ENCODE peak calls at places on chromosomes 16 and 17, in eight cellular contexts. K is GDM1; H is NCI-H69; C is COR-L47; I is fibroblast of pulmonary artery; U is fibroblast of the aortic adventitia; V is effector memory CD4-positive, alpha-beta T cell; T is NCI-H1930. M is an unnamed sample.

GRCh38 chr16:79261461-79261860 is 339.1 kb downstream of the MAF start:
- DNase-seq in K (peak; percentile 4), H (peak; percentile 49), C (no peak), I (no peak), U (no peak), V (no peak), T (no peak), M (peak; percentile 7)

GRCh38 chr16:23114131-23114904 is 34.9 kb downstream of the USP31 start:
- DNase-seq in K (no peak), H (peak; percentile 87), C (peak; percentile 79), I (no peak), U (no peak), V (no peak), T (no peak), M (no peak)

GRCh38 chr16:57688487-57688986 is 6.1 kb upstream of the DRC7 start:
- DNase-seq in K (no peak), H (no peak), C (no peak), I (no peak), U (no peak), V (no peak), T (no peak), M (no peak)

GRCh38 chr17:29257756-29258155 is 11.1 kb downstream of the CRYBA1 start:
- DNase-seq in K (no peak), H (no peak), C (no peak), I (peak; percentile 68), U (peak; percentile 66), V (no peak), T (no peak), M (no peak)

GRCh38 chr16:29678691-29679267 is at the start of gene QPRT:
- DNase-seq in K (peak; percentile 27), H (peak; percentile 64), C (no peak), I (peak; percentile 57), U (peak; percentile 30), V (no peak), T (no peak), M (peak; percentile 58)

GRCh38 chr16:78655481-78656114 is 556.1 kb downstream of the WWOX start:
- DNase-seq in K (no peak), H (no peak), C (no peak), I (no peak), U (no peak), V (no peak), T (no peak), M (no peak)

GRCh38 chr17:59845595-59846390 is 47.0 kb downstream of the TUBD1 start:
- DNase-seq in K (no peak), H (peak; percentile 99), C (peak; percentile 51), I (peak; percentile 81), U (peak; percentile 88), V (no peak), T (peak; percentile 58), M (peak; percentile 100)

GRCh38 chr16:31193874-31194273 is 8.7 kb downstream of the PYCARD start:
- DNase-seq in K (no peak), H (no peak), C (no peak), I (no peak), U (no peak), V (no peak), T (no peak), M (no peak)

GRCh38 chr16:17939052-17939673 is 397.4 kb downstream of the NPIPA8 start:
- DNase-seq in K (no peak), H (no peak), C (no peak), I (no peak), U (no peak), V (no peak), T (no peak), M (no peak)

GRCh38 chr17:10130733-10131132 is 67.7 kb downstream of the GAS7 start:
- DNase-seq in K (no peak), H (no peak), C (no peak), I (no peak), U (no peak), V (no peak), T (no peak), M (no peak)

GRCh38 chr17:58873926-58874325 is 118.3 kb downstream of the PPM1E start:
- DNase-seq in K (no peak), H (no peak), C (no peak), I (no peak), U (no peak), V (no peak), T (no peak), M (no peak)

GRCh38 chr17:35063514-35064223 is at the start of gene RFFL:
- DNase-seq in K (peak; percentile 81), H (peak; percentile 99), C (peak; percentile 88), I (peak; percentile 98), U (peak; percentile 97), V (peak; percentile 80), T (peak; percentile 42), M (peak; percentile 85)

GRCh38 chr17:18267927-18268711 is 7.7 kb downstream of the MIEF2 start:
- DNase-seq in K (no peak), H (no peak), C (no peak), I (peak; percentile 16), U (peak; percentile 37), V (no peak), T (no peak), M (no peak)

GRCh38 chr17:64531955-64532371 is 25.2 kb downstream of the CEP95 start:
- DNase-seq in K (no peak), H (no peak), C (no peak), I (no peak), U (peak; percentile 86), V (no peak), T (no peak), M (no peak)

GRCh38 chr16:64012166-64012565 is 1109.7 kb downstream of the CDH11 start:
- DNase-seq in K (no peak), H (no peak), C (no peak), I (peak; percentile 3), U (peak; percentile 2), V (no peak), T (no peak), M (no peak)

GRCh38 chr16:72763927-72764628 is 283.9 kb downstream of the ZFHX3 start:
- DNase-seq in K (no peak), H (peak; percentile 83), C (no peak), I (no peak), U (no peak), V (no peak), T (no peak), M (no peak)

GRCh38 chr16:15682105-15682570 is 32.1 kb downstream of the NDE1 start:
- DNase-seq in K (peak; percentile 9), H (peak; percentile 23), C (peak; percentile 1), I (peak; percentile 83), U (peak; percentile 73), V (no peak), T (no peak), M (peak; percentile 47)

GRCh38 chr17:78166416-78166815 is 2.0 kb upstream of the SYNGR2 start:
- DNase-seq in K (no peak), H (peak; percentile 59), C (no peak), I (no peak), U (no peak), V (no peak), T (no peak), M (peak; percentile 29)

GRCh38 chr17:21419299-21420239 is 43.4 kb downstream of the KCNJ12 start:
- DNase-seq in K (no peak), H (no peak), C (no peak), I (no peak), U (no peak), V (no peak), T (no peak), M (no peak)

GRCh38 chr17:48429638-48430586 is at the start of gene SKAP1:
- DNase-seq in K (no peak), H (peak; percentile 42), C (no peak), I (no peak), U (no peak), V (peak; percentile 55), T (no peak), M (no peak)

GRCh38 chr16:280005-280421 is 378 bp upstream of the ARHGDIG start:
- DNase-seq in K (no peak), H (peak; percentile 51), C (no peak), I (no peak), U (no peak), V (no peak), T (no peak), M (no peak)

GRCh38 chr16:47574091-47575054 is 113.2 kb downstream of the PHKB start:
- DNase-seq in K (no peak), H (peak; percentile 33), C (no peak), I (peak; percentile 50), U (peak; percentile 48), V (no peak), T (no peak), M (no peak)

GRCh38 chr16:75085556-75085955 is 31.0 kb downstream of the LDHD start:
- DNase-seq in K (no peak), H (no peak), C (no peak), I (no peak), U (no peak), V (no peak), T (no peak), M (no peak)

GRCh38 chr17:63358111-63358839 is 87.8 kb downstream of the CYB561 start:
- DNase-seq in K (no peak), H (no peak), C (no peak), I (peak; percentile 82), U (peak; percentile 90), V (no peak), T (no peak), M (no peak)

GRCh38 chr16:50313596-50314483 is 47.5 kb downstream of the ADCY7 start:
- DNase-seq in K (no peak), H (no peak), C (no peak), I (peak; percentile 79), U (peak; percentile 58), V (no peak), T (no peak), M (no peak)

GRCh38 chr16:79707867-79708266 is 107.3 kb upstream of the MAF start:
- DNase-seq in K (no peak), H (no peak), C (no peak), I (no peak), U (peak; percentile 35), V (no peak), T (no peak), M (no peak)

GRCh38 chr17:40810505-40810904 is 10.7 kb upstream of the KRT28 start:
- DNase-seq in K (no peak), H (no peak), C (no peak), I (peak; percentile 8), U (peak; percentile 41), V (no peak), T (no peak), M (no peak)

GRCh38 chr17:21282231-21282630 is 2.3 kb upstream of the MAP2K3 start:
- DNase-seq in K (no peak), H (no peak), C (no peak), I (peak; percentile 94), U (peak; percentile 98), V (no peak), T (no peak), M (no peak)

GRCh38 chr16:20114356-20114755 is 40.7 kb upstream of the GPR139 start:
- DNase-seq in K (no peak), H (peak; percentile 2), C (no peak), I (no peak), U (no peak), V (no peak), T (no peak), M (no peak)

GRCh38 chr17:10019941-10020403 is 114.9 kb upstream of the RCVRN start:
- DNase-seq in K (no peak), H (no peak), C (no peak), I (no peak), U (no peak), V (no peak), T (no peak), M (no peak)

GRCh38 chr17:79835953-79836951 is 3.0 kb downstream of the CBX4 start:
- DNase-seq in K (no peak), H (peak; percentile 97), C (peak; percentile 85), I (no peak), U (no peak), V (no peak), T (no peak), M (peak; percentile 46)

GRCh38 chr17:82003411-82004381 is 19.0 kb downstream of the CENPX start:
- DNase-seq in K (no peak), H (no peak), C (no peak), I (peak; percentile 94), U (peak; percentile 95), V (no peak), T (no peak), M (no peak)

GRCh38 chr17:68320311-68320865 is 29.1 kb downstream of the ARSG start:
- DNase-seq in K (no peak), H (peak; percentile 46), C (no peak), I (no peak), U (no peak), V (no peak), T (no peak), M (no peak)

GRCh38 chr17:79392598-79392997 is 218.3 kb downstream of the RBFOX3 start:
- DNase-seq in K (no peak), H (no peak), C (no peak), I (no peak), U (no peak), V (no peak), T (no peak), M (no peak)

M was measured in NCI-H510A treated with DMSO at 0.1 percent for 48 hours.